ENCODE peak calls at places on chromosomes 2 and 18, in four cellular contexts. W is right lobe of liver, T is K562, M is SJSA1. X is an unnamed sample. For H3K36me3, the result is how much of the 10 kb centered on the place peaks cover.

GRCh38 chr18:55998071-55998522 is 410.1 kb upstream of the TCF4 start:
- DNase-seq in W (no peak), T (no peak), M (peak), X (no peak)

GRCh38 chr2:26088038-26088643 is 54.3 kb downstream of the RAB10 start:
- DNase-seq in W (no peak), T (peak), M (no peak), X (peak)

GRCh38 chr2:192035731-192036442 is 158.8 kb downstream of the TMEFF2 start:
- DNase-seq in W (no peak), T (no peak), M (no peak), X (no peak)

GRCh38 chr2:119233326-119234020 is 9.8 kb downstream of the STEAP3 start:
- DNase-seq in W (peak), T (no peak), M (no peak), X (no peak)

GRCh38 chr2:32235315-32235714 is 29.4 kb downstream of the NLRC4 start:
- DNase-seq in W (no peak), T (no peak), M (no peak), X (no peak)

GRCh38 chr18:51017140-51017874 is 12.7 kb upstream of the SMAD4 start:
- DNase-seq in W (no peak), T (no peak), M (no peak), X (no peak)

GRCh38 chr2:176004925-176005324 is 2.9 kb upstream of the LNPK start:
- DNase-seq in W (no peak), T (peak), M (no peak), X (no peak)

GRCh38 chr2:119066272-119066804 is 92.2 kb downstream of the C1QL2 start:
- DNase-seq in W (no peak), T (no peak), M (no peak), X (no peak)

GRCh38 chr18:31225668-31226067 is 63.0 kb upstream of the DSC1 start:
- DNase-seq in W (no peak), T (no peak), M (peak), X (no peak)

GRCh38 chr2:72924353-72925240 is 7.3 kb downstream of the EMX1 start:
- DNase-seq in W (no peak), T (no peak), M (no peak), X (no peak)

GRCh38 chr2:36413218-36413617 is 57.6 kb downstream of the CRIM1 start:
- DNase-seq in W (no peak), T (no peak), M (no peak), X (no peak)

GRCh38 chr2:24887325-24887874 is 32.6 kb downstream of the ADCY3 start:
- DNase-seq in W (no peak), T (no peak), M (no peak), X (no peak)

GRCh38 chr2:70922591-70923234 is 13.0 kb upstream of the ATP6V1B1 start:
- DNase-seq in W (peak), T (no peak), M (no peak), X (no peak)

GRCh38 chr18:79511271-79511670 is 115.5 kb downstream of the NFATC1 start:
- DNase-seq in W (peak), T (no peak), M (peak), X (peak)

GRCh38 chr2:176081451-176081992 is 2.2 kb downstream of the EVX2 start:
- DNase-seq in W (no peak), T (no peak), M (no peak), X (no peak)

GRCh38 chr2:96136123-96136720 is 2.1 kb downstream of the ASTL start:
- DNase-seq in W (no peak), T (no peak), M (no peak), X (no peak)

GRCh38 chr2:191757256-191757655 is 79.3 kb downstream of the NABP1 start:
- DNase-seq in W (no peak), T (no peak), M (no peak), X (no peak)

GRCh38 chr2:198008230-198008629 is 203.8 kb downstream of the PLCL1 start:
- DNase-seq in W (no peak), T (no peak), M (no peak), X (no peak)

GRCh38 chr18:32552421-32553030 is 81.8 kb upstream of the GAREM1 start:
- DNase-seq in W (peak), T (peak), M (peak), X (peak)

GRCh38 chr2:43175187-43175490 is 51.3 kb downstream of the ZFP36L2 start:
- DNase-seq in W (no peak), T (no peak), M (no peak), X (no peak)

GRCh38 chr2:196980498-196980897 is 54.0 kb upstream of the PGAP1 start:
- DNase-seq in W (no peak), T (no peak), M (no peak), X (no peak)

GRCh38 chr2:238239552-238239871 is 326 bp downstream of the HES6 start:
- DNase-seq in W (no peak), T (no peak), M (no peak), X (no peak)

GRCh38 chr2:18369750-18370149 is 190.7 kb downstream of the RDH14 start:
- DNase-seq in W (no peak), T (no peak), M (peak), X (no peak)

GRCh38 chr2:226673314-226673723 is 126.3 kb downstream of the IRS1 start:
- DNase-seq in W (no peak), T (no peak), M (peak), X (peak)

GRCh38 chr2:174740718-174741117 is 23.6 kb downstream of the CHRNA1 start:
- DNase-seq in W (no peak), T (no peak), M (no peak), X (no peak)

GRCh38 chr18:23856466-23857175 is 157.9 kb upstream of the TTC39C start:
- DNase-seq in W (no peak), T (no peak), M (no peak), X (no peak)

GRCh38 chr2:157322432-157322831 is 3.2 kb downstream of the ERMN start:
- DNase-seq in W (no peak), T (no peak), M (no peak), X (no peak)

GRCh38 chr18:25247725-25248124 is 104.2 kb downstream of the ZNF521 start:
- DNase-seq in W (no peak), T (no peak), M (no peak), X (no peak)

GRCh38 chr2:20431772-20432171 is 15.1 kb upstream of the RHOB start:
- DNase-seq in W (no peak), T (no peak), M (no peak), X (no peak)

DNA sequence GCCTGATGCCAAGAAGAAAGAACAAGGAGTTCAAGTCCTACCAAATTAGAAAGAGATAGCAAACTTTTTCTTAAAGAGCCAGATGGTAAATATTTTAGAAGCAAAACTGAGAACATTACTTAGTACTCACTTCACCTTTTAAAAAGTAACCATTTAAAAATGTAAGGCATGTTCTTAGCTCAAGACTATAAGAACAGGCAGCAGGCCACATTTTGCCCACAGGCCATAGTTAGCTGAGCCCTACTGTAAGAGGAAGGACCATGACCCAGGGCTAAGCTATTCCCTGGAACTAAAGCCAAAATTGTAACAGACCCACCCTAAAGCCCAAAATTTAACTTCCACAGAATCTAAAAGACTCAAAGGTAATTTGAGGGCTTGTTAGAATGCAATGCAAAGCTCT is 31.3 kb downstream of the USP40 start:
- DNase-seq in W (no peak), T (no peak), M (no peak), X (no peak)
- H3K36me3 ChIP-seq in W (under half), T (under half), M (under half), X (under half)

GRCh38 chr2:74436111-74436803 is 5.5 kb downstream of the RTKN start:
- DNase-seq in W (no peak), T (no peak), M (no peak), X (no peak)
- H3K4me3 ChIP-seq in W (no peak), T (no peak), M (no peak), X (no peak)

GRCh38 chr2:126671049-126671448 is 15.1 kb downstream of the GYPC start:
- DNase-seq in W (no peak), T (no peak), M (no peak), X (no peak)
- H3K36me3 ChIP-seq in W (under half), T (half or more), M (under half), X (under half)

DNA sequence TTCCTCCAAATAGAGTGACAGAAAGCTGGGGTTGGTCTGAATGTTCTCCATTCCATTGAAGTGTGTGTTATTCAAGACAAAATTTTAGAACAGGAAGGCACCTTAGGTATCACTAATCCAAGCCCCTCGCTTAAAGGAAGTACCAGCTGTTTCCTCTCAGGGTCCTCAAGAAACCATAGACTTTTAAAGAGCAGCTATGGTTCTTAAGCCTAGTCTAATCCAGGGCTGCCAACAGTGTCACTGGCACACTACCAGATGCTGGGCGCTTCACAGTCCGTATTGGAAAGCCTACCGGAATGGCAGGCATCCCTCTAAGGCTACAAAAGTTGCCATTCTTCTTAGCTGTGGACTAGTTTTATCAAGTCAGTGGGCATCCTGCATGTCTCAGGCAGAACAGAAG is 1.9 kb downstream of the NEMP2 start:
- DNase-seq in W (peak), T (no peak), M (no peak), X (no peak)
- H3K4me3 ChIP-seq in W (no peak), T (no peak), M (no peak), X (no peak)

DNA sequence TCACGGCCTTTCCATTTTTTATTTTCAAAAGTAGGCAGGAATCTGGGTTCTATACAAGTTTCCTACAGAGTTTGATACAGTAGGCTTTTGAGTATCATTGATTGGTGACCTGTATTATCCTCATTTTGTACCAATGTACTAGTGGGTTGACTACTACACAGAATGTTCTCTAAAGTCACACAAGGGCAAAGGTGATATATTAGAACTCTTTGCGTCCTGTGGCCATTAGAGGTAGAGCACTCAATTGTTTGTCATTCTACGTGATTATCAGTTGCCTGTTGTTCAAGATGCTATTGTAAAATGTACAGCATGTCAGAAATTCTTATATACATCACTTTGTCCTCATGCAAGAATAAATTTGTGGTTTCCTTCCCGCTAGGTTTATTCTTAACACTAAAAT is 24.8 kb downstream of the WDR75 start:
- DNase-seq in W (no peak), T (no peak), M (no peak), X (no peak)
- H3K36me3 ChIP-seq in W (under half), T (half or more), M (half or more), X (under half)

X was measured in mucosa of descending colon.